ENCODE peak calls at places on chromosomes 6 and 20, in ten cellular contexts. G is cardiac fibroblast, X is GM20000, F is AG10803, K is retinal pigment epithelial cell, W is endodermal cell, I is uterus, S is D721Med, D is lower lobe of right lung, A is GM12864. M is an unnamed sample.

GRCh38 chr6:6856538-6857523 is 250.9 kb upstream of the RREB1 start:
- DNase-seq in G (peak; percentile 59), X (peak; percentile 70), F (peak; percentile 16), K (no peak), W (peak; percentile 78), I (peak; percentile 21), S (no peak), D (peak; percentile 83), A (peak; percentile 57), M (no peak)

GRCh38 chr6:30073489-30074240 is 1.9 kb downstream of the RNF39 start:
- DNase-seq in G (no peak), X (peak; percentile 14), F (no peak), K (no peak), W (no peak), I (no peak), S (no peak), D (no peak), A (no peak), M (no peak)

GRCh38 chr6:34633785-34634184 is 62.8 kb downstream of the ILRUN start:
- DNase-seq in G (no peak), X (no peak), F (no peak), K (no peak), W (no peak), I (no peak), S (no peak), D (no peak), A (no peak), M (no peak)

GRCh38 chr6:225121-225721 is 67.1 kb upstream of the DUSP22 start:
- DNase-seq in G (peak; percentile 15), X (no peak), F (no peak), K (no peak), W (peak; percentile 33), I (no peak), S (no peak), D (peak; percentile 57), A (no peak), M (no peak)

GRCh38 chr20:62155428-62156253 is 12.1 kb downstream of the SS18L1 start:
- DNase-seq in G (no peak), X (no peak), F (no peak), K (no peak), W (peak; percentile 77), I (no peak), S (no peak), D (no peak), A (no peak), M (no peak)

GRCh38 chr20:49338061-49338460 is 60.2 kb upstream of the ZNFX1 start:
- DNase-seq in G (no peak), X (no peak), F (no peak), K (no peak), W (no peak), I (no peak), S (no peak), D (no peak), A (no peak), M (no peak)

GRCh38 chr6:40882321-40882720 is 156.7 kb downstream of the UNC5CL start:
- DNase-seq in G (no peak), X (no peak), F (no peak), K (no peak), W (no peak), I (no peak), S (no peak), D (no peak), A (no peak), M (peak; percentile 60)

GRCh38 chr6:31922942-31923341 is 4.6 kb upstream of the C2 start:
- DNase-seq in G (no peak), X (no peak), F (no peak), K (no peak), W (peak; percentile 80), I (peak; percentile 52), S (no peak), D (no peak), A (no peak), M (no peak)

GRCh38 chr20:4782373-4782772 is 60.7 kb downstream of the PRND start:
- DNase-seq in G (no peak), X (no peak), F (no peak), K (no peak), W (no peak), I (no peak), S (no peak), D (no peak), A (no peak), M (no peak)

GRCh38 chr20:4781637-4782349 is 60.1 kb downstream of the PRND start:
- DNase-seq in G (no peak), X (no peak), F (no peak), K (no peak), W (no peak), I (no peak), S (no peak), D (no peak), A (no peak), M (no peak)

GRCh38 chr20:4776079-4776630 is 54.4 kb downstream of the PRND start:
- DNase-seq in G (no peak), X (no peak), F (no peak), K (no peak), W (no peak), I (no peak), S (no peak), D (no peak), A (no peak), M (no peak)

GRCh38 chr20:4781211-4781610 is 59.5 kb downstream of the PRND start:
- DNase-seq in G (no peak), X (no peak), F (peak; percentile 15), K (no peak), W (no peak), I (no peak), S (no peak), D (no peak), A (no peak), M (no peak)

GRCh38 chr20:4780245-4780644 is 58.5 kb downstream of the PRND start:
- DNase-seq in G (no peak), X (no peak), F (no peak), K (no peak), W (no peak), I (no peak), S (no peak), D (no peak), A (no peak), M (no peak)
- TF ChIP-seq CTCF in G (no peak), X (no peak), F (no peak), K (no peak), W (peak; percentile 39), I (no peak), S (no peak), D (no peak), A (peak; percentile 13), M (no peak)

GRCh38 chr6:56573624-56574023 is 69.1 kb downstream of the DST start:
- DNase-seq in G (no peak), X (no peak), F (no peak), K (no peak), W (no peak), I (no peak), S (no peak), D (no peak), A (no peak), M (no peak)

GRCh38 chr6:56574292-56574691 is 68.4 kb downstream of the DST start:
- DNase-seq in G (no peak), X (no peak), F (no peak), K (no peak), W (no peak), I (no peak), S (no peak), D (no peak), A (no peak), M (no peak)

GRCh38 chr6:56573142-56573541 is 69.5 kb downstream of the DST start:
- DNase-seq in G (no peak), X (no peak), F (no peak), K (no peak), W (no peak), I (no peak), S (no peak), D (no peak), A (no peak), M (no peak)

GRCh38 chr6:56579155-56579851 is 63.4 kb downstream of the DST start:
- DNase-seq in G (peak; percentile 17), X (no peak), F (no peak), K (no peak), W (no peak), I (no peak), S (no peak), D (no peak), A (no peak), M (no peak)

GRCh38 chr6:56575736-56576135 is 67.0 kb downstream of the DST start:
- DNase-seq in G (no peak), X (no peak), F (no peak), K (no peak), W (no peak), I (no peak), S (no peak), D (no peak), A (no peak), M (no peak)
- TF ChIP-seq CTCF in G (no peak), X (no peak), F (no peak), K (no peak), W (no peak), I (no peak), S (no peak), D (no peak), A (no peak), M (no peak)

DNA sequence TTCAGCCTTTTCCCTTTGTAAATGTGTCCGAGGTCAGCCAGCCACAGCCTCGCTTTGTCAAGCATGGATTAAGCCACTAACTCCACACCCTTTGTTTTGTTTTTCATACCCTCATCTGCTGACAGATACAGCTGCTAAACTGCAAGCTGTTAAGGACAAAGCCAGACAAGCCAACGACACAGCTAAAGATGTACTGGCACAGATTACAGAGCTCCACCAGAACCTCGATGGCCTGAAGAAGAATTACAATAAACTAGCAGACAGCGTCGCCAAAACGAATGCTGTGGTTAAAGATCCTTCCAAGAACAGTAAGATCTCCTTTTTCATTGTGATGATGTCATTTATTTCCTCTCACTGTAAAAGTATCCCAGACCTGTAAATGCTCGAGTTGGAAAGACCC is 269.3 kb downstream of the ARHGAP18 start:
- DNase-seq in G (peak; percentile 38), X (no peak), F (peak; percentile 8), K (no peak), W (peak; percentile 65), I (no peak), S (no peak), D (no peak), A (no peak), M (peak; percentile 16)
- TF ChIP-seq CTCF in G (no peak), X (no peak), F (no peak), K (no peak), W (peak; percentile 20), I (no peak), S (no peak), D (no peak), A (no peak), M (no peak)

GRCh38 chr6:110357298-110357695 is 852 bp downstream of the METTL24 start:
- DNase-seq in G (no peak), X (no peak), F (no peak), K (no peak), W (no peak), I (peak; percentile 45), S (no peak), D (no peak), A (no peak), M (peak; percentile 38)

GRCh38 chr6:110358536-110359148 is 493 bp upstream of the METTL24 start:
- DNase-seq in G (no peak), X (no peak), F (no peak), K (no peak), W (no peak), I (no peak), S (no peak), D (no peak), A (no peak), M (no peak)

GRCh38 chr6:110359554-110359953 is 1.4 kb upstream of the METTL24 start:
- DNase-seq in G (no peak), X (no peak), F (no peak), K (no peak), W (no peak), I (no peak), S (no peak), D (no peak), A (no peak), M (no peak)

GRCh38 chr6:110356778-110357177 is 1.4 kb downstream of the METTL24 start:
- DNase-seq in G (no peak), X (no peak), F (no peak), K (no peak), W (peak; percentile 57), I (peak; percentile 45), S (no peak), D (no peak), A (no peak), M (no peak)

DNA sequence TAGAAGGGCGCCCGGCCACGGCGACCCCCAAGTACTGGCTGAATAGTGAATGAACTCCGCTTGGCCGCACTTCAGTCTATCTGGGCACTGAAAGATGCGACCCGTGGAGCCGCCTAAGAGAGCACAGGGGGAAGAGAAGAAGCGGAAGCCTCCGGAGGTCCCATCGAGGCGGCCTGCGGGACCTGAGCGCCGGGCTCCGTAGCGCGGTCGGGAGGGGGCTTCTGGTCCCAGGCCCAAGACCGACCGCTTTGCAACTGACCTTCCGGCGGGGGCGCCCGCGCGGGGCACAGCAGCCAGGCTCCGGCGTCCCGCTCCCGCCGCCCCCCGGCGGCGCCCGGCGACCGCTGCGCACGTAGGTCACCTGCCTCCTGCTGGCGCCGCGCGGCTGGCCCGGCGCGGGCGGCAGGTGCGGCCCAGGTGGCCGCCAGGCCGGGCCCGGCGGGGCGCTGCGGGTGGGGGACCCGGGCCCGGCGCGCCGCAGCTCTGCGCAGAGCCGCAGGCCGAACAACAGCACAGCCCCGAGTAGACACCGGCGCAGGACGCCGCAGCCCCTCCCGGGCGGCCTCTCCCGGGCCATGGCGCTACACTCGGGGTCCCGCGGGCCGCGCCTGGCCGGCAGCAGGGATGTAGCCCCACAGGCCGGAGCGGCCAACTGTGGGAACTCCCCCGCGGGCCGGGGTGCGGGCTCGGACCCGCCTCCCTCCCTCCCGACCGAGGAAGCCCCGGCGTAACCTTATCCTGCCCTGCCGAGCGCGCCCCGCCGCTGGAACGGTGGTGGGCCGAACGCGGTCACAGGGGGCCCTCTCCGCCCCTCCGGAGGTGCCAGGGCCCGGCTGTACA is at the start of gene METTL24:
- DNase-seq in G (no peak), X (peak; percentile 39), F (no peak), K (no peak), W (peak; percentile 81), I (peak; percentile 31), S (no peak), D (peak; percentile 49), A (no peak), M (peak; percentile 62)
- TF ChIP-seq CTCF in G (no peak), X (no peak), F (no peak), K (no peak), W (peak; percentile 27), I (no peak), S (peak; percentile 1), D (no peak), A (no peak), M (no peak)

M was measured in glutamatergic neuron.